ENCODE peak calls at places on chromosomes 2 and 18, in nine cellular contexts. B is brain microvascular endothelial cell; O is ovary; K is HL-60; F is CD8-positive, alpha-beta T cell; C is IMR-90; A is sigmoid colon; M is PC-9; Q is breast epithelium. N is an unnamed sample.

GRCh38 chr2:132669854-132670103 is 226 bp downstream of the LYPD1 start:
- DNase-seq in B (no peak), O (no peak), K (no peak), F (no peak), C (no peak), A (no peak), M (peak), Q (no peak), N (no peak)

GRCh38 chr2:121513597-121514333 is 16.9 kb upstream of the RNU4ATAC start:
- DNase-seq in B (no peak), O (no peak), K (no peak), F (no peak), C (no peak), A (no peak), M (no peak), Q (no peak), N (no peak)

GRCh38 chr2:317501-318424 is 29.9 kb upstream of the ALKAL2 start:
- DNase-seq in B (peak), O (no peak), K (no peak), F (peak), C (peak), A (no peak), M (no peak), Q (no peak), N (no peak)

GRCh38 chr2:224017976-224018375 is 21.1 kb downstream of the SERPINE2 start:
- DNase-seq in B (no peak), O (no peak), K (no peak), F (no peak), C (no peak), A (no peak), M (no peak), Q (no peak), N (no peak)

GRCh38 chr2:3413642-3414041 is 34.1 kb downstream of the TRAPPC12 start:
- DNase-seq in B (no peak), O (no peak), K (no peak), F (no peak), C (no peak), A (no peak), M (no peak), Q (no peak), N (no peak)

GRCh38 chr2:79994915-79995419 is 309.6 kb downstream of the LRRTM1 start:
- DNase-seq in B (no peak), O (no peak), K (no peak), F (no peak), C (peak), A (no peak), M (no peak), Q (no peak), N (no peak)

GRCh38 chr2:119126650-119127049 is 31.9 kb downstream of the C1QL2 start:
- DNase-seq in B (no peak), O (no peak), K (no peak), F (no peak), C (no peak), A (no peak), M (peak), Q (no peak), N (no peak)

GRCh38 chr2:104583791-104584190 is 270.1 kb upstream of the POU3F3 start:
- DNase-seq in B (no peak), O (no peak), K (no peak), F (no peak), C (no peak), A (no peak), M (no peak), Q (no peak), N (no peak)

GRCh38 chr18:8507361-8507760 is 101.9 kb upstream of the RAB12 start:
- DNase-seq in B (peak), O (no peak), K (no peak), F (no peak), C (peak), A (peak), M (no peak), Q (no peak), N (peak)

GRCh38 chr2:200593905-200594304 is 8.1 kb downstream of the AOX1 start:
- DNase-seq in B (no peak), O (no peak), K (no peak), F (no peak), C (no peak), A (no peak), M (no peak), Q (no peak), N (no peak)

GRCh38 chr2:77479895-77480294 is 42.3 kb downstream of the LRRTM4 start:
- DNase-seq in B (no peak), O (no peak), K (no peak), F (no peak), C (no peak), A (no peak), M (no peak), Q (no peak), N (no peak)

GRCh38 chr2:103159018-103159417 is 397.2 kb downstream of the TMEM182 start:
- DNase-seq in B (no peak), O (no peak), K (no peak), F (no peak), C (no peak), A (no peak), M (no peak), Q (no peak), N (no peak)

GRCh38 chr2:85893428-85894258 is 4.9 kb upstream of the ST3GAL5 start:
- DNase-seq in B (peak), O (no peak), K (no peak), F (no peak), C (peak), A (no peak), M (no peak), Q (no peak), N (no peak)

GRCh38 chr2:219567131-219567530 is 4.2 kb downstream of the OBSL1 start:
- DNase-seq in B (no peak), O (no peak), K (no peak), F (no peak), C (no peak), A (no peak), M (no peak), Q (no peak), N (no peak)

GRCh38 chr18:52572036-52572750 is 232.2 kb downstream of the DCC start:
- DNase-seq in B (no peak), O (no peak), K (no peak), F (no peak), C (no peak), A (no peak), M (no peak), Q (no peak), N (no peak)

GRCh38 chr18:46338761-46339160 is 234.6 kb downstream of the HAUS1 start:
- DNase-seq in B (no peak), O (no peak), K (no peak), F (no peak), C (no peak), A (peak), M (no peak), Q (no peak), N (no peak)

GRCh38 chr18:28115149-28115550 is 61.8 kb downstream of the CDH2 start:
- DNase-seq in B (peak), O (no peak), K (no peak), F (no peak), C (peak), A (no peak), M (peak), Q (no peak), N (no peak)

GRCh38 chr2:164979113-164979512 is 23.8 kb upstream of the SLC38A11 start:
- DNase-seq in B (no peak), O (no peak), K (no peak), F (no peak), C (no peak), A (no peak), M (no peak), Q (no peak), N (no peak)

GRCh38 chr2:37610638-37611289 is 60.7 kb downstream of the CDC42EP3 start:
- DNase-seq in B (no peak), O (no peak), K (no peak), F (no peak), C (no peak), A (no peak), M (no peak), Q (no peak), N (no peak)

GRCh38 chr2:28274911-28275685 is 117.6 kb upstream of the FOSL2 start:
- DNase-seq in B (peak), O (no peak), K (no peak), F (no peak), C (peak), A (no peak), M (peak), Q (no peak), N (no peak)

GRCh38 chr2:216665717-216666116 is 29.6 kb downstream of the IGFBP5 start:
- DNase-seq in B (no peak), O (peak), K (no peak), F (no peak), C (no peak), A (no peak), M (peak), Q (no peak), N (no peak)

GRCh38 chr2:203718087-203718486 is 11.6 kb downstream of the CD28 start:
- DNase-seq in B (no peak), O (no peak), K (no peak), F (peak), C (peak), A (no peak), M (no peak), Q (no peak), N (no peak)

GRCh38 chr2:31089645-31090044 is 48.6 kb downstream of the GALNT14 start:
- DNase-seq in B (no peak), O (no peak), K (no peak), F (no peak), C (no peak), A (no peak), M (no peak), Q (no peak), N (no peak)

GRCh38 chr2:72913531-72914225 is 3.6 kb upstream of the EMX1 start:
- DNase-seq in B (no peak), O (no peak), K (no peak), F (no peak), C (no peak), A (peak), M (no peak), Q (no peak), N (no peak)

GRCh38 chr2:218401834-218402370 is 2.2 kb downstream of the CTDSP1 start:
- DNase-seq in B (no peak), O (no peak), K (no peak), F (no peak), C (no peak), A (peak), M (no peak), Q (no peak), N (no peak)

GRCh38 chr2:46329803-46330775 is 32.9 kb downstream of the EPAS1 start:
- DNase-seq in B (peak), O (no peak), K (no peak), F (no peak), C (peak), A (no peak), M (no peak), Q (no peak), N (no peak)

GRCh38 chr2:191303349-191304005 is 58.3 kb downstream of the MYO1B start:
- DNase-seq in B (no peak), O (no peak), K (no peak), F (no peak), C (peak), A (no peak), M (no peak), Q (no peak), N (no peak)

GRCh38 chr2:191302459-191303155 is 57.4 kb downstream of the MYO1B start:
- DNase-seq in B (peak), O (no peak), K (no peak), F (peak), C (peak), A (no peak), M (peak), Q (no peak), N (no peak)

GRCh38 chr2:191301971-191302370 is 56.8 kb downstream of the MYO1B start:
- DNase-seq in B (no peak), O (no peak), K (no peak), F (no peak), C (no peak), A (no peak), M (no peak), Q (no peak), N (no peak)

GRCh38 chr2:191308026-191308425 is 62.8 kb downstream of the MYO1B start:
- DNase-seq in B (no peak), O (no peak), K (no peak), F (no peak), C (no peak), A (no peak), M (no peak), Q (no peak), N (no peak)

DNA sequence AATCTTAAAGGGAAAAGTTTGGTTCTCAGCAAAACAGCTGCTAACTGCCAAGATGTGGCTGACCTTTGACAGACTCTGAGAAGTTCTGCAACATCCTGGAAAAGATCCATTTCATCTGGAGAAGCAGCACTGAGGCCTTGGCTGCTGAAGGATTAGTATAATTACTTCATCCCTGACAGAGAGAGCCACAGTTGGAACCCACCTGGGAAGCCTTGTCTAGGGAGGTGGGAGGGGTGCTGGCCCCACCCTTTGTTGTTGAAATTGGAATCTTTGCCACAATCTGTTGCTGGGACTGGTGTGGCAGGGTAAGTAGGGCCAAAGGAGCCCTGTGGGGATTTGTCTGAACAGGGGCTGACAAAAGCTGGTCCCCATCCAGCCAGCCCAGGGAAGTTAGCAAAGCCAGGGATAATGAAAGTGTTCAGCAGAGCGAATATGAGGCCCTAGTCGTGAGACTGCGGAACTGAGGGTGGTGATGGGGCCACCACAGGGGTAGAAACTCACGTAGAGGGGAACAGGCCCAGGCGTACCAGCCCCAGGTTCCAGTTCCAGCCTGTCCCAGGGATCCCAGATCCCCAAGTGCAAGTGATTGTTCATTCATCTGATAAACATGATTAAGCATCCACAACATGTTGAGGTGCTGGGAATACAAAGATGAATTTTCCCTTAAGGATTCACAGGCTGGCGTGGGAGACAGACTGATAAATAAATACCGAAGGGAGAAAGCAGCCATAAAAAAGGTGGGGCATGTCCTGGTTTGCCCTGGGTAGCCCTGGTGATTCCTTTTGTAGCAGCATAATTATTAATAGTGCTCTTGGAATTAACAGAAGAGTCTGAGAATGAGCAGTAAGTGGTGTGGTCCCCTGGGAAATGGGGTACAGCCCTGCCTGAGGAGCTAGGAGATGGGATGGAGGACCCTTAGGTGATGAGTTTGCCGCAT is 60.0 kb downstream of the MYO1B start:
- DNase-seq in B (no peak), O (peak), K (no peak), F (no peak), C (peak), A (peak), M (no peak), Q (no peak), N (peak)
- H3K27ac ChIP-seq in B (no peak), O (peak), K (no peak), F (no peak), C (peak), A (peak), M (no peak), Q (peak), N (peak)

DNA sequence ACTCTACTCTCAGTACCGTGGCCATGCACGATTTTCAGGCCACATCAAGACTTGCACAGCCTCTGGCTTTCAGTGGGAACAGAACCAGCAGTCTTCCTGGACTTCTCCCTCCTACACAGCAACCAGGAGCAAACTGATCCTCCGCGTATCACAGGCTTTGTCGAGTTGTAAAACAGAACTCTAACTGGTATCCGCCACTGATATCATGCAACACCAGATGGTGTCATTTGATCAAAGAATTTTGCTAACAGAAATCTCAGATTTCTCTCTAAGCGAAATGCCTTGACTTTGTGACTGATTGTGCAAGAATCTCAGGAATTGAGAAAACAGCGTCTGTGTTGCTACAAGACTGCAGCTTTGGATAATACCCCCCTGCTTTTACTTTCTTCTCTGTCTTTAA is 85.7 kb downstream of the COPS8 start:
- DNase-seq in B (peak), O (peak), K (no peak), F (no peak), C (peak), A (peak), M (peak), Q (no peak), N (no peak)
- TF ChIP-seq CTCF in B (peak), O (no peak), K (no peak), F (no peak), C (peak), A (no peak), M (peak), Q (peak), N (no peak)

DNA sequence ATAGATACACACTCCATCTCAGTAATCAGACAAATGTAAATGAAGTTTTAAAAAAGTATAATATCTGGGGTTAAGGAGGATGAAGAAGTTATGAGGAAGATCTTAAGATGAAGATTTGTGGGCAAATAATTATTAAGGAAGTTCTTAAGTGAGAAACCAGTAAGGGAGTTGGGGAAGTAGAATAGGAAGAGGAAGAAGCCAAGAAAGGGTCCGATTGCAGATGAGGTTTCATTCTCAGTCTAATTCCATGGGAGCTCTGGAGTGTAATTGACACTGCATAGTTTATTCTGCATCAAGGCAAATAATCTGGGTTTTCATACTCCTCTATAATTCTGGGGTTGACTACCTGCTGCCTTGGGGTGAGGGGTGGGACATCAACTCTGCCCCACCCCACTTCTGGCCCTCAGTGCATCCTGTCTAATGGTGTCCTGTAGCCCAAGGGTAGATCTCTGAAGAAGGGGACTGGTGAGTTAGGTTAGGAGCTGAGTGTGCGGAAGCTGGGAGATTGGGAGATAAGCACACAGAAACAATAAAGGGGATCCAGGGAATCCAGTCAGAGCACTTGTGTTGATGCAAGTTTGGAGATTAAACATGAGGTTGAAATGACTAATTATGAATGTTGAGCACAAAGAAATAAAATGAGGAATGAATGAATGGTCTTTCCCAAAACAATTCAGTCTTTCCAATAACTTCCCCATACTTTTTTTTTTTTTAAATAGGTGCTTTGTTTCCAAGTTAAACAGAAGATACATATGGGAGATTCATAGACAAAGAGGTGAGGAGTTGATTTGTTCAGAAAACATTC is 31.9 kb upstream of the NABP1 start:
- DNase-seq in B (no peak), O (no peak), K (no peak), F (no peak), C (no peak), A (no peak), M (no peak), Q (no peak), N (no peak)
- H3K4me3 ChIP-seq in B (no peak), O (no peak), K (no peak), F (no peak), C (no peak), A (no peak), M (no peak), Q (no peak), N (no peak)

DNA sequence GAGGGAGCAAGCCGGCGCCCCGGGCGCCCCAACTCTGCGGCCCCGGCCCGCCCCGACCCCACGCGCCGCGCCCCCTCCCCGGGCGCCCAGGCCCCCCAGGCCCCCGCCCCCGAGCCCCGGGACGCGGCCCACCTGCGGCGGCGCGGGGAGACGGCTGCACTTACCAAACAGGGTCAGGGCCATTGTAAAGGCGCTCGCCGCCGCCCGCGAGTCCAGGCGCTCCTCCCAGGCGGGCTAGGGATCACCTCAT is 526 bp downstream of the CHN1 start:
- DNase-seq in B (no peak), O (peak), K (no peak), F (no peak), C (no peak), A (no peak), M (no peak), Q (no peak), N (no peak)
- H3K27ac ChIP-seq in B (peak), O (peak), K (no peak), F (no peak), C (no peak), A (peak), M (no peak), Q (peak), N (peak)

GRCh38 chr2:137675584-137676327 is 288.5 kb upstream of the HNMT start:
- DNase-seq in B (no peak), O (no peak), K (no peak), F (no peak), C (no peak), A (no peak), M (no peak), Q (no peak), N (no peak)

GRCh38 chr2:137672961-137673552 is 291.2 kb upstream of the HNMT start:
- DNase-seq in B (no peak), O (no peak), K (no peak), F (no peak), C (no peak), A (no peak), M (no peak), Q (no peak), N (no peak)

GRCh38 chr2:137674991-137675390 is 289.3 kb upstream of the HNMT start:
- DNase-seq in B (no peak), O (no peak), K (no peak), F (no peak), C (no peak), A (no peak), M (no peak), Q (no peak), N (no peak)

GRCh38 chr2:137676348-137676747 is 287.9 kb upstream of the HNMT start:
- DNase-seq in B (no peak), O (no peak), K (no peak), F (no peak), C (no peak), A (no peak), M (no peak), Q (no peak), N (no peak)

DNA sequence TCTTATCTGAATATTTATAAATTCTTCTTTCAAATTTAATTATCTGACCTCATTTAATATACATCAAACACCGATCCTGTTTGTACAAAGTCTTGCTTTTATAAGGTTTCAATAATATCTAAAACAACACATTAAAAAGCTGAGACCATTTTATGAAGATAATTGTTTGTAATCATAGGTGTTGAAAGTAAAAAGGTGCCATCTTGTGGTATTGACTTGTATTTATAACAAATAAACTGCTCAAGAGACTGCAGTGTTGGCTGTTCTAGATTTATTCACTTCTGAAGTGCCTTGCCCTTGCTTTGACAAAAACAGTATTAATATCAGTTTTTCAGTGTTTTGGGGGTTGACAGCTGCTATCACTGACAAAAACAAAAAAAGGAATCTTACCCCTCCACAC is 286.8 kb upstream of the HNMT start:
- DNase-seq in B (no peak), O (no peak), K (no peak), F (no peak), C (no peak), A (no peak), M (no peak), Q (no peak), N (no peak)
- TF ChIP-seq CTCF in B (no peak), O (no peak), K (no peak), F (no peak), C (no peak), A (no peak), M (no peak), Q (no peak), N (no peak)

GRCh38 chr2:196759378-196759706 is 40.1 kb downstream of the GTF3C3 start:
- DNase-seq in B (peak), O (no peak), K (no peak), F (no peak), C (peak), A (no peak), M (no peak), Q (no peak), N (no peak)
- H3K4me3 ChIP-seq in B (no peak), O (no peak), K (no peak), F (no peak), C (no peak), A (no peak), M (no peak), Q (no peak), N (no peak)

GRCh38 chr2:20451346-20451745 is 4.5 kb downstream of the RHOB start:
- DNase-seq in B (peak), O (no peak), K (no peak), F (no peak), C (peak), A (peak), M (no peak), Q (no peak), N (peak)
- H3K27ac ChIP-seq in B (peak), O (peak), K (no peak), F (no peak), C (no peak), A (peak), M (no peak), Q (peak), N (peak)